ENCODE peak calls at places on chromosomes 16 and 17, in seven cellular contexts. One of them, this sample, is unnamed.

GRCh38 chr17:40063915-40064531 is 1.3 kb downstream of the THRA start:
- DNase-seq in RWPE2: no peak
- DNase-seq in upper lobe of right lung: peak
- DNase-seq in mesothelial cell of epicardium: no peak
- DNase-seq in Panc1: no peak
- DNase-seq in stomach: no peak
- DNase-seq in CD4-positive, alpha-beta T cell: no peak
- DNase-seq in this sample: no peak

GRCh38 chr17:47203984-47204721 is 5.0 kb upstream of the MYL4 start:
- DNase-seq in RWPE2: no peak
- DNase-seq in upper lobe of right lung: no peak
- DNase-seq in mesothelial cell of epicardium: no peak
- DNase-seq in Panc1: no peak
- DNase-seq in stomach: no peak
- DNase-seq in CD4-positive, alpha-beta T cell: no peak
- DNase-seq in this sample: no peak

GRCh38 chr16:75079346-75079926 is 37.1 kb downstream of the LDHD start:
- DNase-seq in RWPE2: no peak
- DNase-seq in upper lobe of right lung: no peak
- DNase-seq in mesothelial cell of epicardium: no peak
- DNase-seq in Panc1: no peak
- DNase-seq in stomach: no peak
- DNase-seq in CD4-positive, alpha-beta T cell: no peak
- DNase-seq in this sample: no peak

GRCh38 chr17:74585711-74586110 is 6.4 kb downstream of the CD300LD start:
- DNase-seq in RWPE2: no peak
- DNase-seq in upper lobe of right lung: no peak
- DNase-seq in mesothelial cell of epicardium: no peak
- DNase-seq in Panc1: no peak
- DNase-seq in stomach: no peak
- DNase-seq in CD4-positive, alpha-beta T cell: no peak
- DNase-seq in this sample: no peak

GRCh38 chr16:79089735-79090284 is 510.7 kb downstream of the MAF start:
- DNase-seq in RWPE2: no peak
- DNase-seq in upper lobe of right lung: no peak
- DNase-seq in mesothelial cell of epicardium: no peak
- DNase-seq in Panc1: no peak
- DNase-seq in stomach: no peak
- DNase-seq in CD4-positive, alpha-beta T cell: no peak
- DNase-seq in this sample: no peak

GRCh38 chr16:52363082-52363481 is 183.9 kb downstream of the TOX3 start:
- DNase-seq in RWPE2: no peak
- DNase-seq in upper lobe of right lung: no peak
- DNase-seq in mesothelial cell of epicardium: no peak
- DNase-seq in Panc1: no peak
- DNase-seq in stomach: no peak
- DNase-seq in CD4-positive, alpha-beta T cell: no peak
- DNase-seq in this sample: no peak

GRCh38 chr16:67729636-67730248 is 10.6 kb upstream of the GFOD2 start:
- DNase-seq in RWPE2: no peak
- DNase-seq in upper lobe of right lung: peak
- DNase-seq in mesothelial cell of epicardium: no peak
- DNase-seq in Panc1: no peak
- DNase-seq in stomach: no peak
- DNase-seq in CD4-positive, alpha-beta T cell: no peak
- DNase-seq in this sample: no peak

GRCh38 chr16:14070877-14071575 is at the start of gene MRTFB:
- DNase-seq in RWPE2: peak
- DNase-seq in upper lobe of right lung: peak
- DNase-seq in mesothelial cell of epicardium: peak
- DNase-seq in Panc1: no peak
- DNase-seq in stomach: peak
- DNase-seq in CD4-positive, alpha-beta T cell: peak
- DNase-seq in this sample: peak

GRCh38 chr17:27453466-27453865 is 2.8 kb upstream of the KSR1 start:
- DNase-seq in RWPE2: no peak
- DNase-seq in upper lobe of right lung: no peak
- DNase-seq in mesothelial cell of epicardium: no peak
- DNase-seq in Panc1: no peak
- DNase-seq in stomach: no peak
- DNase-seq in CD4-positive, alpha-beta T cell: no peak
- DNase-seq in this sample: no peak

GRCh38 chr17:50033316-50033715 is 22.6 kb upstream of the ITGA3 start:
- DNase-seq in RWPE2: no peak
- DNase-seq in upper lobe of right lung: no peak
- DNase-seq in mesothelial cell of epicardium: no peak
- DNase-seq in Panc1: no peak
- DNase-seq in stomach: peak
- DNase-seq in CD4-positive, alpha-beta T cell: no peak
- DNase-seq in this sample: no peak

GRCh38 chr17:26773189-26774188 is 520.4 kb upstream of the WSB1 start:
- DNase-seq in RWPE2: peak
- DNase-seq in upper lobe of right lung: peak
- DNase-seq in mesothelial cell of epicardium: no peak
- DNase-seq in Panc1: no peak
- DNase-seq in stomach: no peak
- DNase-seq in CD4-positive, alpha-beta T cell: no peak
- DNase-seq in this sample: no peak

GRCh38 chr17:36848008-36848902 is 89.0 kb upstream of the LHX1 start:
- DNase-seq in RWPE2: no peak
- DNase-seq in upper lobe of right lung: no peak
- DNase-seq in mesothelial cell of epicardium: no peak
- DNase-seq in Panc1: no peak
- DNase-seq in stomach: no peak
- DNase-seq in CD4-positive, alpha-beta T cell: no peak
- DNase-seq in this sample: no peak

GRCh38 chr17:54527941-54528340 is 372.7 kb upstream of the TOM1L1 start:
- DNase-seq in RWPE2: no peak
- DNase-seq in upper lobe of right lung: no peak
- DNase-seq in mesothelial cell of epicardium: no peak
- DNase-seq in Panc1: no peak
- DNase-seq in stomach: no peak
- DNase-seq in CD4-positive, alpha-beta T cell: no peak
- DNase-seq in this sample: no peak

GRCh38 chr16:27920391-27920891 is 143.1 kb downstream of the GSG1L start:
- DNase-seq in RWPE2: no peak
- DNase-seq in upper lobe of right lung: no peak
- DNase-seq in mesothelial cell of epicardium: no peak
- DNase-seq in Panc1: no peak
- DNase-seq in stomach: no peak
- DNase-seq in CD4-positive, alpha-beta T cell: no peak
- DNase-seq in this sample: no peak

GRCh38 chr16:54538241-54538640 is 251.7 kb upstream of the IRX3 start:
- DNase-seq in RWPE2: no peak
- DNase-seq in upper lobe of right lung: no peak
- DNase-seq in mesothelial cell of epicardium: no peak
- DNase-seq in Panc1: no peak
- DNase-seq in stomach: no peak
- DNase-seq in CD4-positive, alpha-beta T cell: no peak
- DNase-seq in this sample: no peak

GRCh38 chr17:36188891-36189306 is 7.7 kb downstream of the CCL3L1 start:
- DNase-seq in RWPE2: no peak
- DNase-seq in upper lobe of right lung: no peak
- DNase-seq in mesothelial cell of epicardium: no peak
- DNase-seq in Panc1: no peak
- DNase-seq in stomach: no peak
- DNase-seq in CD4-positive, alpha-beta T cell: no peak
- DNase-seq in this sample: no peak

GRCh38 chr17:10125761-10126553 is 72.4 kb downstream of the GAS7 start:
- DNase-seq in RWPE2: no peak
- DNase-seq in upper lobe of right lung: peak
- DNase-seq in mesothelial cell of epicardium: no peak
- DNase-seq in Panc1: no peak
- DNase-seq in stomach: no peak
- DNase-seq in CD4-positive, alpha-beta T cell: no peak
- DNase-seq in this sample: no peak

GRCh38 chr16:1941924-1942809 is 832 bp downstream of the MSRB1 start:
- DNase-seq in RWPE2: peak
- DNase-seq in upper lobe of right lung: peak
- DNase-seq in mesothelial cell of epicardium: no peak
- DNase-seq in Panc1: no peak
- DNase-seq in stomach: no peak
- DNase-seq in CD4-positive, alpha-beta T cell: no peak
- DNase-seq in this sample: no peak

GRCh38 chr17:49055181-49055927 is 58.2 kb downstream of the IGF2BP1 start:
- DNase-seq in RWPE2: no peak
- DNase-seq in upper lobe of right lung: no peak
- DNase-seq in mesothelial cell of epicardium: no peak
- DNase-seq in Panc1: no peak
- DNase-seq in stomach: no peak
- DNase-seq in CD4-positive, alpha-beta T cell: no peak
- DNase-seq in this sample: no peak

GRCh38 chr17:40129498-40129897 is 7.7 kb downstream of the MSL1 start:
- DNase-seq in RWPE2: no peak
- DNase-seq in upper lobe of right lung: no peak
- DNase-seq in mesothelial cell of epicardium: no peak
- DNase-seq in Panc1: no peak
- DNase-seq in stomach: no peak
- DNase-seq in CD4-positive, alpha-beta T cell: no peak
- DNase-seq in this sample: no peak

DNA sequence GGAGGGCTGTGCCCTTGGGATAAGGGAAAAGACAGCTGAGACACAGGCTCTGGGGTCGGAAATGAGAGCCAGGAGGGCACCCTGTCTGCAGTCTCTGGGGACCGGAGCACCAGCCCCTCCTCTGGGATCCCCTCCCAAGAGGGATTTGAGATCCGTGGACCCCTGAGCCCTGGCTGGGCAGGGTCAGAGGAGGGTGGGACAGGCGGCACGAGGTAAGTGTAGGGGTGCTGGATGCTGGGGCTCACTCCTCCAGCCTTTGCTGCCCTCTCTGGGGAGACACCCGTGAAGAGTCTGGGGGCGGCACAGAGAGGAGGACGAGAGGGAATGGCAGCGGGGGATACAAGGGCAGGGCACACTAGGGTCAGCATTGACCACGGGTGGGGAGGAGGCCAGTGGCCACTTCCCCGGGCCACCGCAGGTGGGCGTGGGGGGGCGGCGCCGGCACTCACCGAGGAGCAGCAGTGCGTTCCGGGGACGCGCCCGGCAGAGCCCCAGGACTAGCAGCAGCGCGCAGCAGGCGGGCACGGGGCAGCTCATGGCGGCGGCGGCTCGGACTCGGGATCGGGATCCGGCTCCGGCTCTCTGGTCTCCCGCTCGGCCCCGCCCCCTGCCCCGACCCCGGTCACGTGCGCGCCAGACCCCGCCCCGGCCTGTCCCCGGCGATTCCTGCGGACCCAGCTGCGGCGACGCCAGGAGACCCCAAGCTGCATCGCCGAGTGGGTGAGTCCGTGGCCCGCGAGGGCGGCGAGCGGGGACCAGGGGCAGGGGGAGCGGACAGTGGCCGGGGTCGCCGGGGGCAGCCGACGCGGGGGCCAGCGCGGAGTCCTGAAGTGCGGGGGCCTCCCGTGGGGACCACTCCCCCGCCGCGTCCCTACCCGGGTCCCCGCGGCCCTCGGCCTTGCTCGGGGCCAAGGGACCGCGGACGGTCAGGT is at the start of the genes SGSH and SLC26A11:
- DNase-seq in RWPE2: peak
- DNase-seq in upper lobe of right lung: peak
- DNase-seq in mesothelial cell of epicardium: peak
- DNase-seq in Panc1: no peak
- DNase-seq in stomach: peak
- DNase-seq in CD4-positive, alpha-beta T cell: peak
- DNase-seq in this sample: peak
- TF ChIP-seq CTCF in RWPE2: no peak
- TF ChIP-seq CTCF in upper lobe of right lung: no peak
- TF ChIP-seq CTCF in mesothelial cell of epicardium: no peak
- TF ChIP-seq CTCF in Panc1: no peak
- TF ChIP-seq CTCF in stomach: no peak
- TF ChIP-seq CTCF in CD4-positive, alpha-beta T cell: no peak
- TF ChIP-seq CTCF in this sample: no peak

DNA sequence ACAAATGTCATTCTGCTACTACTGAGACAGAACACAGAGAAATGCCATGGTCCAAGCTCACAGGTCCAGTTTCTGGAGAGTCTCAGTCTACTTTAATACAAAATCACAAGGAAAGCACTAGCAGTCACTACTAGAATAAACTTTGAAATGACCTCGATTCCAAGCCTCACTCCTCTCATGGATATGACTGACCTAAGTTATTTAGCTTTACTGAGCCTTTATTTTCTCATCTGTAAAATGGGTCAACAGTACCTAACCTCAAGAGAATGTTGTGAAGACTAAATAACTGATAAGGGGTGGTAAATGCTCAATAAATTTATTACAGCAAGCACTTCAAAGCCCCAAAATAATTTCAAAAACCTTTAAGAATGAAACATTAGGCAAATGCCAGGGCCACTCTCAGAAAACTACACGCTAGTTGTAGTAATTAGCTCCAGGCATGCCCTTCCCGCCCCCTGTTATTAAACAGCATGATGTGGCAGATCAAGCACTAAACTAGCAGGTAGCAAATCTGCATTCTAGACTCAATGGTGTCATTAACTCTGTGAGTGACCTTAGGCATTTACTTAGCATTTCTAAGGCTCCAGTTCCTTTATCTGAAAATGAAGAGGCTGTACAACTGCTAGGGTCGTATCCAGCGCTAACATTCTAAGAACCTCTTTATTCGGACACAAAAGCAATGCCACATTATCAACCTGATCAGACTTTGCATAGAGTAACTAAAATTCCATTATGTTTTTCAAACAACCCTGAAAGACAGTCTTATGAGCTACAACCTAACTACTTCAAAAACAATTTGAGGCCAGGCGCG is 8.4 kb downstream of the GSPT1 start:
- DNase-seq in RWPE2: no peak
- DNase-seq in upper lobe of right lung: no peak
- DNase-seq in mesothelial cell of epicardium: no peak
- DNase-seq in Panc1: no peak
- DNase-seq in stomach: no peak
- DNase-seq in CD4-positive, alpha-beta T cell: no peak
- DNase-seq in this sample: no peak
- TF ChIP-seq CTCF in RWPE2: no peak
- TF ChIP-seq CTCF in upper lobe of right lung: no peak
- TF ChIP-seq CTCF in mesothelial cell of epicardium: no peak
- TF ChIP-seq CTCF in Panc1: no peak
- TF ChIP-seq CTCF in stomach: no peak
- TF ChIP-seq CTCF in CD4-positive, alpha-beta T cell: no peak
- TF ChIP-seq CTCF in this sample: no peak

GRCh38 chr17:5705081-5705875 is 121.0 kb upstream of the NLRP1 start:
- DNase-seq in RWPE2: no peak
- DNase-seq in upper lobe of right lung: no peak
- DNase-seq in mesothelial cell of epicardium: peak
- DNase-seq in Panc1: no peak
- DNase-seq in stomach: no peak
- DNase-seq in CD4-positive, alpha-beta T cell: no peak
- DNase-seq in this sample: peak
- TF ChIP-seq CTCF in RWPE2: no peak
- TF ChIP-seq CTCF in upper lobe of right lung: peak
- TF ChIP-seq CTCF in mesothelial cell of epicardium: peak
- TF ChIP-seq CTCF in Panc1: peak
- TF ChIP-seq CTCF in stomach: no peak
- TF ChIP-seq CTCF in CD4-positive, alpha-beta T cell: no peak
- TF ChIP-seq CTCF in this sample: peak

DNA sequence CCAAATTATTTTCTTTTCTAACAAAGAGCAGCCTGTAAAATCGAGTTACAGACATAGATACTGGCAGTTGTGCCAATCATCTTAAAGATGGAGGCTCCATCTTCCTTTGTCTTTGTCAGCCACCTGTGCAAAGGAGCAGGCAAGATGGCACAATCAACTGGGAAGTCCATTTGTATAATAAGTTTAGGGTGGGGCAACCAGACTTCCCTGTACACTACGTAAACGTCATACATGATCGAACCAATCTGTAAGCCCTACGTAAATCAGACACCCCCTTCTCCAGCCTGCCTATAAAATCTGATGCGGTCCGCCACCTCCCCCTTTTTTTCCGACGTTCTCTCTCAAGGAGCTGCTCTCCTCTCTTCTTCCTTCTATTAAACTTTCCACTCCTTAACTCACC is 31.4 kb upstream of the MEAK7 start:
- DNase-seq in RWPE2: no peak
- DNase-seq in upper lobe of right lung: no peak
- DNase-seq in mesothelial cell of epicardium: no peak
- DNase-seq in Panc1: no peak
- DNase-seq in stomach: no peak
- DNase-seq in CD4-positive, alpha-beta T cell: no peak
- DNase-seq in this sample: no peak
- TF ChIP-seq CTCF in RWPE2: no peak
- TF ChIP-seq CTCF in upper lobe of right lung: no peak
- TF ChIP-seq CTCF in mesothelial cell of epicardium: no peak
- TF ChIP-seq CTCF in Panc1: no peak
- TF ChIP-seq CTCF in stomach: no peak
- TF ChIP-seq CTCF in CD4-positive, alpha-beta T cell: no peak
- TF ChIP-seq CTCF in this sample: no peak